ENCODE peak calls at places on chromosome 18, in nine cellular contexts. K, R, E, W, B, J, G, Q and P are unnamed samples.

GRCh38 chr18:39371996-39372395 is 1806.4 kb upstream of the CELF4 start:
- DNase-seq in R (no peak), J (no peak), W (no peak), B (no peak), G (no peak), K (no peak), E (no peak), Q (no peak), P (no peak)

GRCh38 chr18:23487738-23488625 is 15.3 kb upstream of the RMC1 start:
- DNase-seq in B (no peak), Q (peak), R (peak), W (no peak), G (peak), E (peak), K (peak), J (peak), P (no peak)

GRCh38 chr18:68596016-68596415 is 118.9 kb downstream of the TMX3 start:
- DNase-seq in J (no peak), E (no peak), B (no peak), R (no peak), Q (no peak), W (no peak), K (no peak), G (no peak), P (no peak)

GRCh38 chr18:27996792-27997191 is 180.1 kb downstream of the CDH2 start:
- DNase-seq in Q (no peak), R (no peak), E (peak), J (no peak), B (no peak), K (no peak), G (no peak), W (no peak), P (no peak)

GRCh38 chr18:58297198-58297597 is 253.2 kb downstream of the NEDD4L start:
- DNase-seq in E (peak), Q (no peak), K (no peak), B (no peak), J (no peak), R (no peak), W (no peak), G (no peak), P (no peak)

GRCh38 chr18:62863629-62864028 is 148.3 kb downstream of the PHLPP1 start:
- DNase-seq in G (no peak), Q (no peak), R (no peak), J (no peak), E (peak), K (no peak), W (no peak), B (no peak), P (no peak)

GRCh38 chr18:887716-888115 is 17.0 kb upstream of the ADCYAP1 start:
- DNase-seq in R (no peak), G (no peak), K (no peak), J (no peak), E (no peak), W (no peak), Q (no peak), B (no peak), P (no peak)

GRCh38 chr18:58257461-58257860 is 213.4 kb downstream of the NEDD4L start:
- DNase-seq in Q (no peak), E (no peak), K (no peak), G (no peak), B (no peak), W (peak), J (no peak), R (no peak), P (no peak)

GRCh38 chr18:49845629-49846252 is 32.4 kb upstream of the ACAA2 start:
- DNase-seq in G (no peak), K (no peak), R (no peak), J (no peak), Q (no peak), B (no peak), E (no peak), W (no peak), P (no peak)

GRCh38 chr18:45689386-45689785 is 34.6 kb upstream of the SLC14A1 start:
- DNase-seq in Q (no peak), W (no peak), B (no peak), G (no peak), E (no peak), K (no peak), J (no peak), R (no peak), P (no peak)

GRCh38 chr18:69992776-69993175 is 45.1 kb upstream of the CD226 start:
- DNase-seq in W (no peak), B (no peak), Q (no peak), G (no peak), R (no peak), J (no peak), E (peak), K (no peak), P (no peak)

GRCh38 chr18:8507881-8508280 is 101.4 kb upstream of the RAB12 start:
- DNase-seq in G (no peak), Q (no peak), J (no peak), W (no peak), B (no peak), K (no peak), R (no peak), E (peak), P (no peak)

GRCh38 chr18:58195278-58195721 is 151.3 kb downstream of the NEDD4L start:
- DNase-seq in G (peak), J (peak), B (peak), E (no peak), R (peak), Q (peak), W (peak), K (peak), P (no peak)

GRCh38 chr18:11488175-11488574 is 121.2 kb upstream of the SLC35G4 start:
- DNase-seq in J (no peak), E (peak), Q (no peak), G (no peak), K (no peak), R (no peak), B (no peak), W (no peak), P (no peak)

GRCh38 chr18:31931163-31931885 is 11.6 kb downstream of the TRAPPC8 start:
- DNase-seq in R (no peak), W (no peak), B (no peak), G (no peak), Q (peak), E (peak), K (no peak), J (no peak), P (no peak)

GRCh38 chr18:80247403-80247916 is at the start of gene PARD6G:
- DNase-seq in R (peak), K (peak), E (peak), G (peak), B (peak), J (peak), W (peak), Q (peak), P (peak)

GRCh38 chr18:48896875-48897511 is 53.8 kb downstream of the SMAD7 start:
- DNase-seq in K (no peak), J (peak), Q (peak), R (peak), G (peak), E (peak), W (no peak), B (peak), P (no peak)

GRCh38 chr18:23740105-23740830 is 51.0 kb downstream of the LAMA3 start:
- DNase-seq in B (no peak), W (no peak), R (no peak), K (no peak), Q (peak), E (peak), G (no peak), J (no peak), P (no peak)

GRCh38 chr18:8329186-8329771 is 280.0 kb upstream of the RAB12 start:
- DNase-seq in B (no peak), R (no peak), W (no peak), J (no peak), Q (peak), K (no peak), E (peak), G (no peak), P (no peak)

GRCh38 chr18:2448565-2449151 is 122.6 kb downstream of the METTL4 start:
- DNase-seq in G (no peak), R (no peak), K (no peak), J (peak), E (peak), B (no peak), Q (no peak), W (no peak), P (no peak)

GRCh38 chr18:42030586-42031182 is 75.7 kb downstream of the PIK3C3 start:
- DNase-seq in G (no peak), W (peak), J (peak), R (peak), E (no peak), K (no peak), B (no peak), Q (peak), P (peak)

GRCh38 chr18:55430026-55430425 is 158.0 kb downstream of the TCF4 start:
- DNase-seq in B (no peak), G (no peak), K (no peak), J (no peak), W (no peak), E (no peak), Q (no peak), R (no peak), P (no peak)

GRCh38 chr18:80249217-80250093 is 2.1 kb upstream of the PARD6G start:
- DNase-seq in R (no peak), E (peak), K (no peak), Q (no peak), W (no peak), J (no peak), G (no peak), B (no peak), P (no peak)

GRCh38 chr18:56468379-56468778 is 170.0 kb downstream of the TXNL1 start:
- DNase-seq in K (no peak), E (no peak), J (peak), W (no peak), B (no peak), G (no peak), R (no peak), Q (no peak), P (no peak)

GRCh38 chr18:62935994-62936393 is 220.7 kb downstream of the PHLPP1 start:
- DNase-seq in J (no peak), G (no peak), E (no peak), R (no peak), B (no peak), W (no peak), K (no peak), Q (no peak), P (no peak)

GRCh38 chr18:71114550-71115210 is 825.8 kb downstream of the SOCS6 start:
- DNase-seq in W (no peak), G (no peak), E (no peak), Q (no peak), J (no peak), K (no peak), B (no peak), R (no peak), P (no peak)

GRCh38 chr18:2847341-2848144 is 737 bp downstream of the EMILIN2 start:
- DNase-seq in E (peak), Q (peak), W (peak), G (no peak), B (no peak), J (peak), K (no peak), R (no peak), P (peak)

GRCh38 chr18:21489119-21489750 is 111.3 kb downstream of the ESCO1 start:
- DNase-seq in E (peak), R (peak), G (peak), B (no peak), K (no peak), Q (peak), J (peak), W (peak), P (peak)

GRCh38 chr18:26703170-26703933 is 155.0 kb upstream of the KCTD1 start:
- DNase-seq in G (no peak), J (no peak), Q (peak), W (no peak), E (no peak), R (no peak), K (no peak), B (no peak), P (no peak)

GRCh38 chr18:55233850-55234249 is 274.6 kb upstream of the CCDC68 start:
- DNase-seq in B (no peak), K (no peak), R (no peak), W (no peak), J (peak), Q (no peak), E (peak), G (no peak), P (no peak)

GRCh38 chr18:48539406-48540328 is 836 bp downstream of the CTIF start:
- DNase-seq in Q (peak), G (peak), J (peak), E (peak), K (no peak), B (peak), R (no peak), W (peak), P (peak)

GRCh38 chr18:32040936-32041335 is 22.3 kb downstream of the RNF125 start:
- DNase-seq in W (no peak), E (no peak), J (peak), G (peak), Q (no peak), K (peak), R (no peak), B (no peak), P (no peak)

GRCh38 chr18:76801567-76802505 is 20.5 kb upstream of the ZNF236 start:
- DNase-seq in W (peak), Q (peak), R (peak), J (peak), E (peak), B (no peak), K (peak), G (peak), P (peak)
- TF ChIP-seq CTCF in W (peak), Q (peak), R (peak), J (peak), E (peak), B (peak), K (peak), G (peak), P (peak)

GRCh38 chr18:35661483-35662146 is 80.1 kb downstream of the GALNT1 start:
- DNase-seq in G (no peak), K (no peak), R (peak), W (no peak), J (no peak), B (no peak), Q (no peak), E (peak), P (no peak)
- TF ChIP-seq CTCF in G (no peak), K (no peak), R (peak), W (no peak), J (no peak), B (no peak), Q (no peak), E (peak), P (peak)

GRCh38 chr18:44668280-44668975 is 12.3 kb upstream of the SETBP1 start:
- DNase-seq in J (no peak), E (no peak), R (no peak), G (no peak), W (no peak), B (no peak), K (no peak), Q (no peak), P (no peak)
- TF ChIP-seq CTCF in J (no peak), E (no peak), R (no peak), G (no peak), W (no peak), B (no peak), K (no peak), Q (no peak), P (no peak)

GRCh38 chr18:59765343-59765742 is 68.1 kb upstream of the CCBE1 start:
- DNase-seq in E (no peak), B (no peak), R (no peak), W (no peak), Q (no peak), K (no peak), G (no peak), J (no peak), P (no peak)
- TF ChIP-seq CTCF in E (no peak), B (no peak), R (no peak), W (no peak), Q (no peak), K (no peak), G (no peak), J (no peak), P (no peak)

GRCh38 chr18:44518666-44519065 is 162.0 kb upstream of the SETBP1 start:
- DNase-seq in K (no peak), E (peak), R (no peak), G (no peak), W (no peak), J (no peak), B (no peak), Q (no peak), P (no peak)
- TF ChIP-seq CTCF in K (no peak), E (no peak), R (no peak), G (no peak), W (no peak), J (no peak), B (no peak), Q (no peak), P (no peak)

GRCh38 chr18:75130591-75131274 is 78.2 kb downstream of the PTGR3 start:
- DNase-seq in J (no peak), R (no peak), Q (no peak), K (no peak), G (no peak), E (peak), W (no peak), B (peak), P (no peak)
- TF ChIP-seq CTCF in J (no peak), R (no peak), Q (no peak), K (no peak), G (no peak), E (peak), W (no peak), B (no peak), P (no peak)